ENCODE peak calls at places on chromosome 5, in five cellular contexts. V is NCI-H1105; S is hepatic stellate cell; E is stimulated activated CD8-positive, alpha-beta memory T cell treated with anti-CD3 and anti-CD28 coated beads, Interleukin-2, amount 100 ng/mL, for 48 hours; O is HuH-7.5. W is an unnamed sample.

GRCh38 chr5:79850316-79850822 is 140.7 kb downstream of the MTX3 start:
- DNase-seq in V (no peak), S (no peak), E (no peak), O (no peak), W (no peak)

GRCh38 chr5:171581756-171582155 is 162.3 kb downstream of the FGF18 start:
- DNase-seq in V (no peak), S (no peak), E (no peak), O (no peak), W (no peak)

GRCh38 chr5:143110591-143110990 is 292.9 kb downstream of the NR3C1 start:
- DNase-seq in V (no peak), S (no peak), E (no peak), O (no peak), W (no peak)

GRCh38 chr5:77876862-77877502 is 100.8 kb upstream of the TBCA start:
- DNase-seq in V (no peak), S (peak; percentile 56), E (no peak), O (no peak), W (no peak)

GRCh38 chr5:105924366-105924765 is 1746.4 kb downstream of the EFNA5 start:
- DNase-seq in V (no peak), S (no peak), E (no peak), O (no peak), W (no peak)

GRCh38 chr5:55220433-55221185 is 6.5 kb downstream of the MCIDAS start:
- DNase-seq in V (no peak), S (no peak), E (no peak), O (peak; percentile 79), W (no peak)

GRCh38 chr5:143562935-143563334 is 159.4 kb upstream of the NR3C1 start:
- DNase-seq in V (no peak), S (no peak), E (no peak), O (no peak), W (no peak)

GRCh38 chr5:102536323-102536928 is 37.6 kb upstream of the SLCO6A1 start:
- DNase-seq in V (no peak), S (no peak), E (no peak), O (no peak), W (no peak)

GRCh38 chr5:14164164-14164720 is 21.1 kb downstream of the TRIO start:
- DNase-seq in V (no peak), S (no peak), E (no peak), O (no peak), W (no peak)

GRCh38 chr5:111461261-111461671 is 51.1 kb downstream of the STARD4 start:
- DNase-seq in V (no peak), S (peak; percentile 29), E (no peak), O (peak; percentile 15), W (peak; percentile 74)